ENCODE peak calls at places on chromosomes 1 and 21, in nine cellular contexts. D is RCC 7860; B is T follicular helper cell; R is HepG2; P is A172; U is colonic mucosa; L is CD8-positive, alpha-beta memory T cell; X is fibroblast of lung; T is NCI-H345. E is an unnamed sample.

GRCh38 chr21:33299181-33299752 is 25.5 kb upstream of the IFNAR1 start:
- DNase-seq in X (no peak), B (peak; percentile 19), L (peak; percentile 44), P (peak; percentile 43), R (no peak), T (no peak), D (no peak), U (peak; percentile 31), E (no peak)

GRCh38 chr1:115327270-115327669 is 10.8 kb downstream of the NGF start:
- DNase-seq in U (no peak), R (no peak), B (no peak), X (peak; percentile 43), L (no peak), P (no peak), D (no peak), T (no peak), E (peak; percentile 33)

GRCh38 chr21:17495680-17496079 is 17.2 kb upstream of the CXADR start:
- DNase-seq in B (no peak), R (peak; percentile 71), D (no peak), P (no peak), U (no peak), L (no peak), T (no peak), X (peak; percentile 92), E (no peak)

GRCh38 chr21:33075596-33076195 is 5.8 kb downstream of the OLIG1 start:
- DNase-seq in D (no peak), U (no peak), R (no peak), L (no peak), T (no peak), X (no peak), P (no peak), B (no peak), E (no peak)

GRCh38 chr1:159921700-159922498 is 3.4 kb downstream of the TAGLN2 start:
- DNase-seq in D (peak; percentile 43), B (no peak), U (no peak), X (peak; percentile 57), P (peak; percentile 75), T (no peak), L (peak; percentile 45), R (no peak), E (no peak)

GRCh38 chr21:28235169-28235892 is 757.3 kb downstream of the LTN1 start:
- DNase-seq in D (no peak), L (no peak), U (no peak), R (no peak), X (no peak), P (no peak), B (no peak), T (no peak), E (no peak)

GRCh38 chr1:4083171-4084052 is 183.3 kb upstream of the C1orf174 start:
- DNase-seq in R (no peak), T (no peak), L (no peak), B (no peak), P (no peak), D (no peak), U (no peak), X (no peak), E (no peak)

GRCh38 chr1:119005870-119006405 is 17.8 kb upstream of the TBX15 start:
- DNase-seq in X (no peak), T (no peak), L (no peak), R (no peak), B (no peak), P (no peak), U (no peak), D (no peak), E (no peak)

GRCh38 chr1:207181838-207182237 is 77.8 kb downstream of the C4BPA start:
- DNase-seq in U (no peak), P (peak; percentile 21), L (peak; percentile 16), T (no peak), B (no peak), R (no peak), D (no peak), X (no peak), E (no peak)

GRCh38 chr1:10909697-10910489 is 102.6 kb upstream of the TARDBP start:
- DNase-seq in T (peak; percentile 35), B (peak; percentile 58), R (peak; percentile 28), X (peak; percentile 20), L (peak; percentile 73), P (peak; percentile 10), D (no peak), U (peak; percentile 73), E (no peak)

GRCh38 chr1:68384321-68384813 is 65.4 kb downstream of the RPE65 start:
- DNase-seq in D (peak; percentile 99), T (no peak), P (peak; percentile 99), U (no peak), B (no peak), X (peak; percentile 100), L (no peak), R (peak; percentile 11), E (no peak)

GRCh38 chr1:178146456-178146855 is 52.6 kb downstream of the RASAL2 start:
- DNase-seq in X (peak; percentile 58), B (no peak), P (no peak), L (no peak), R (no peak), U (no peak), D (no peak), T (no peak), E (no peak)

GRCh38 chr1:19300211-19300610 is 11.6 kb upstream of the AKR7A3 start:
- DNase-seq in T (peak; percentile 8), R (no peak), U (no peak), P (no peak), B (no peak), L (no peak), D (no peak), X (no peak), E (no peak)

E was measured in DMS79.